ENCODE peak calls at places on chromosomes 12 and 14, in six cellular contexts. H is HCT116, K is neural progenitor cell, W is hepatocyte, O is PC-3, Q is SK-N-SH. V is an unnamed sample.

GRCh38 chr14:59028476-59029202 is 159.8 kb upstream of the DAAM1 start:
- DNase-seq in H (peak; percentile 68), K (peak; percentile 81), W (peak; percentile 84), O (peak; percentile 100), Q (peak; percentile 69), V (peak; percentile 95)

GRCh38 chr14:104688755-104689619 is at the start of gene INF2:
- DNase-seq in H (no peak), K (peak; percentile 80), W (peak; percentile 88), O (peak; percentile 74), Q (peak; percentile 97), V (peak; percentile 86)

GRCh38 chr12:122895290-122895689 is 634 bp downstream of the VPS37B start:
- DNase-seq in H (no peak), K (no peak), W (no peak), O (no peak), Q (peak; percentile 38), V (peak; percentile 50)

GRCh38 chr14:36655054-36655381 is 6.6 kb upstream of the PAX9 start:
- DNase-seq in H (no peak), K (peak; percentile 44), W (no peak), O (no peak), Q (no peak), V (no peak)

GRCh38 chr14:84482256-84483071 is 1047.5 kb upstream of the FLRT2 start:
- DNase-seq in H (no peak), K (peak; percentile 53), W (no peak), O (peak; percentile 58), Q (no peak), V (peak; percentile 38)

GRCh38 chr12:121992059-121992879 is 29.4 kb upstream of the BCL7A start:
- DNase-seq in H (no peak), K (no peak), W (peak; percentile 38), O (peak; percentile 99), Q (no peak), V (peak; percentile 98)

GRCh38 chr12:88325076-88325827 is 183.1 kb downstream of the TMTC3 start:
- DNase-seq in H (no peak), K (no peak), W (peak; percentile 8), O (peak; percentile 92), Q (no peak), V (peak; percentile 89)

GRCh38 chr14:102279688-102280348 is 25.1 kb downstream of the MOK start:
- DNase-seq in H (peak; percentile 84), K (peak; percentile 2), W (peak; percentile 57), O (peak; percentile 99), Q (no peak), V (peak; percentile 98)

GRCh38 chr14:88834883-88835431 is 10.5 kb downstream of the TTC8 start:
- DNase-seq in H (no peak), K (no peak), W (no peak), O (peak; percentile 46), Q (no peak), V (peak; percentile 76)

GRCh38 chr12:56768424-56768823 is 5.3 kb downstream of the HSD17B6 start:
- DNase-seq in H (no peak), K (no peak), W (no peak), O (peak; percentile 57), Q (no peak), V (no peak)

GRCh38 chr12:93591137-93591868 is 18.8 kb downstream of the SOCS2 start:
- DNase-seq in H (peak; percentile 64), K (peak; percentile 36), W (peak; percentile 78), O (peak; percentile 68), Q (peak; percentile 67), V (peak; percentile 98)

DNA sequence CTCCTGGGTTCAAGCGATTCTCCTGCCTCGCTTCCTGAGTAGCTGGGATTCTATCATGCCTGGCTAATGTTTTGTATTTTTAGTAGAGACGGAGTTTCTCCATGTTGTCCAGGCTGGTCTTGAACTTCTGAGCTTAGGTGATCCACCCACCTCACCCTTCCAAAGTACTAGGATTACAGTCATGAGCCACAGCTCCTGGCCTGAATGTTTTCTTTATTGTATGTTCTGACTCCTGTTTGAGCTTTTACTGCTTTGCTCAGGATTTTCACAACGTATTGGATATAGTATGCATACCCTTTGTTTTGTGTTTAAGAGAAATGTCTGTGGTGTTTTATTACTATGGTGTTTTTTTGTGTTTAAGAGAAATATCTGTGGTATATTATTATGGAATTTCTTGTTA is 37.2 kb downstream of the ATF7IP start:
- DNase-seq in H (no peak), K (no peak), W (no peak), O (no peak), Q (no peak), V (no peak)
- H3K9me3 ChIP-seq in H (no peaks in the 10 kb centered on the region), K (peaks cover 11% of the 10 kb centered on the region), W (no peaks in the 10 kb centered on the region), O (no peaks in the 10 kb centered on the region), Q (peaks cover 24% of the 10 kb centered on the region), V (no peaks in the 10 kb centered on the region)

DNA sequence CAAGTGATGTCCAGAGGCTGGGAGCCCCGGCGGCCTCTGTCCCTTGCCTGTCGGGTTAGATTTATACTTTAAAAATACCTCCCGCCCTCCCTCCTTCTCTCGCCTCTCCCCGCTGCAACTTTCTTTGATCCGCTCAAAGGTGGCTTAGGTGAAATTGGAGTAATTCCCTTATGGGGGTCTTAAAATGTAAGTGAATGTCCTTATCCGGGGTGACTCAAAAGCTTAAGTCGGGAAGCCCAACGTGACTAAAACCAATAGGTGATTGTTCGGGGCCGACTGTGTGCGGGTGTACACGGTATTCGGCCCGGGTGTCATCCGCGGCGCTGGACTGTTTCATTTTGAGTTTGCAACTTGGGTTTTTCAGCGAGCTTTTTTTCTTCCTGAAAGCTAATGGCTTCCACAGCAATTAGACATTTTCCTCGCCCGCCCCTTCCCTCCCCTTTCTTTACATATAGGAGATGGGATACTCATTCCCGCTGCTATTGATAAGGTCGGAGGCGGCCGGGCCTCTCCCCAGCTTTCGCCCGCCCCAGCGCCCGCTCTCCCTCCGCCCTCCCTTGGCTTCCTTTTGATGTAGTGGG is 2.0 kb upstream of the CCND2 start:
- DNase-seq in H (no peak), K (peak; percentile 73), W (no peak), O (no peak), Q (peak; percentile 32), V (peak; percentile 39)
- TF ChIP-seq EZH2phosphoT487 in H (peak; percentile 97), K (peak; percentile 44), W (no peak), O (peak; percentile 52), Q (peak; percentile 100), V (peak; percentile 94)

DNA sequence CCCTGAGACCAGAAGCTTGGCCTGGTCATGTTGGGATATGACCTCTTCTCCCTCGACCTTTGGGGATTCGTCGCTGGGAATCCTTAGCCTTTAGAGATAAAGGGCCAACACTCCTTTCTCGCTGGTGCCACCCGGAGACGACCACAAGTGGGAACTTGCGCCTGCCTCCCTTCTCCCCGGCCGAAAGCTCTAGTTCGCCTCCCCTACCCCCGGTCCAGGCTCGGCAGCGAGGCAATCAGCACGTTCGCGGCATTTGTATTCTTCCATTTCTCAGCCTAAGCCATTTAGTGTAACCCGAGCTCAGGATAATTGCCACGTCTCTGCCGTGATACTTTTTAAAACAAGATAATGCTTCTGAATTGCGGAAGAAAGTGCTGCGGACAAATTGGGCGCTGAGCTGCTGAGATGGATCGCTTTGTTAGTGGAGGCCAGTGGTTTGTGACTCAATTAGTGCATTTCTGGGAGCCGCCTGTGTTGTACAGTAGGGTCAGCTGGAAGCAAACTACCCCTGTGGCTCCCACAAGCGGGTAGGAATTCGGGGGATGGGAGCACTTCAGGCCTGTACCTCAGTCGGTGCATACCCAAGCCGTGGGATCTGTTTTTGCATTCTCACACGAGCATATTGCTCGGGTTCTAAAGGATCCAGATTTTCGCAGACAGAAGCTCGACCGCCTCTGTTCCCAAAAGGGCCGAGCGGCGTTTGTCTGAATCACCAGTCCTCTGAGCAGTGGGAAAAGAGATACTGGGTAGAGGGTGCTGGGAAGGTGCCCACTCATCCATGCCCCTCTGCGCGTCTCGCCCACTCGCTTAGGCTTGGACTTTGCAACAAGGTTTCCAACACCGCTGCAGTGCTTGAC is 6.8 kb upstream of the SIX1 start:
- DNase-seq in H (no peak), K (peak; percentile 59), W (no peak), O (no peak), Q (peak; percentile 48), V (no peak)
- H3K27me3 ChIP-seq in H (peaks cover 4% of the 10 kb centered on the region), K (peaks cover 100% of the 10 kb centered on the region), W (peaks cover 93% of the 10 kb centered on the region), O (no peaks in the 10 kb centered on the region), Q (no peaks in the 10 kb centered on the region), V (peaks cover 23% of the 10 kb centered on the region)

GRCh38 chr12:75020068-75020557 is 189.5 kb downstream of the KCNC2 start:
- DNase-seq in H (peak; percentile 10), K (no peak), W (no peak), O (no peak), Q (no peak), V (peak; percentile 0)
- H3K9me3 ChIP-seq in H (peaks cover 12% of the 10 kb centered on the region), K (peaks cover 14% of the 10 kb centered on the region), W (peaks cover 11% of the 10 kb centered on the region), O (peaks cover 21% of the 10 kb centered on the region), Q (peaks cover 9% of the 10 kb centered on the region), V (peaks cover 6% of the 10 kb centered on the region)

GRCh38 chr14:61861320-61861865 is 99.2 kb downstream of the SNAPC1 start:
- DNase-seq in H (no peak), K (no peak), W (no peak), O (peak; percentile 11), Q (no peak), V (no peak)
- TF ChIP-seq EZH2phosphoT487 in H (no peak), K (no peak), W (no peak), O (no peak), Q (no peak), V (no peak)

GRCh38 chr14:105943973-105944602 is 417.7 kb downstream of the TMEM121 start:
- DNase-seq in H (no peak), K (no peak), W (no peak), O (no peak), Q (no peak), V (no peak)

GRCh38 chr14:105944632-105945610 is 418.5 kb downstream of the TMEM121 start:
- DNase-seq in H (peak; percentile 34), K (no peak), W (no peak), O (peak; percentile 73), Q (peak; percentile 85), V (peak; percentile 9)

GRCh38 chr14:105941226-105942166 is 415.1 kb downstream of the TMEM121 start:
- DNase-seq in H (no peak), K (no peak), W (no peak), O (no peak), Q (no peak), V (no peak)

GRCh38 chr14:105947599-105947998 is 421.2 kb downstream of the TMEM121 start:
- DNase-seq in H (no peak), K (no peak), W (no peak), O (no peak), Q (no peak), V (no peak)

DNA sequence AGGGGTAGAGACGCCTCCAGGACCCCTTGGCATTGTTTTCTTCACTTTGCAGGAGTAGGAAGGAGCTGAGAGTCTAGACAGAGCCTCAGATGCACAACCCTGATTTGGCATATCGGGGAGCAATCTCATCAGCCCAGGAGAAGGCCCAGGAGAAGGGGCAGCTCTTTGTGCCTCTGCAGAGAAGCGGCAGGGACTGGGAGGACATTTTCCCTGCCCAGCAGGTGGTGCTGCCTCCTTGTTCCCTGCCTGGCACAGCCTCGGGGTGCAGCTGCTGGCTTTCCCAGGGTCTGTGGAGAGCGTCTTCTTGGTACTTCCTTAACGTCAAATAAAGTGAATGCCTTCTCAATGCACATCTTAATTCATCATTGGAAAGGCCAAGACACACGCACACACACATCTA is 419.5 kb downstream of the TMEM121 start:
- DNase-seq in H (no peak), K (no peak), W (no peak), O (peak; percentile 11), Q (no peak), V (no peak)
- H3K27me3 ChIP-seq in H (no peaks in the 10 kb centered on the region), K (no peaks in the 10 kb centered on the region), W (no peaks in the 10 kb centered on the region), O (peaks cover 3% of the 10 kb centered on the region), Q (no peaks in the 10 kb centered on the region), V (no peaks in the 10 kb centered on the region)

GRCh38 chr12:132955933-132956725 is at the start of gene ZNF605:
- DNase-seq in H (no peak), K (peak; percentile 95), W (peak; percentile 93), O (peak; percentile 87), Q (peak; percentile 97), V (peak; percentile 95)
- H3K9me3 ChIP-seq in H (peaks cover 13% of the 10 kb centered on the region), K (peaks cover 16% of the 10 kb centered on the region), W (peaks cover 17% of the 10 kb centered on the region), O (peaks cover 14% of the 10 kb centered on the region), Q (no peaks in the 10 kb centered on the region), V (no peaks in the 10 kb centered on the region)